ENCODE peak calls at places on chromosomes 4 and X, in nine cellular contexts. One of them, this sample, is unnamed.

GRCh38 chrX:40552768-40553167 is 28.0 kb upstream of the ATP6AP2 start:
- DNase-seq in activated CD4-positive, alpha-beta memory T cell treated with anti-CD3 and anti-CD28 coated beads, Interleukin-2, amount 10 ng/mL, durations not matched to agents 7 days and 5 days: no peak
- DNase-seq in heart left ventricle: no peak
- DNase-seq in AG04450: no peak
- DNase-seq in Calu3: peak; percentile 8
- DNase-seq in HEK293T: no peak
- DNase-seq in head of caudate nucleus: no peak
- DNase-seq in stimulated activated CD4-positive, alpha-beta T cell treated with anti-CD3 and anti-CD28 coated beads, TNF-alpha, amount 100 ng/mL, for 48 hours: no peak
- DNase-seq in bronchial epithelial cell: no peak
- DNase-seq in this sample: no peak

GRCh38 chrX:71098302-71098701 is 2.7 kb downstream of the FOXO4 start:
- DNase-seq in HEK293T: peak; percentile 55
- DNase-seq in stimulated activated CD4-positive, alpha-beta T cell treated with anti-CD3 and anti-CD28 coated beads, TNF-alpha, amount 100 ng/mL, for 48 hours: no peak
- DNase-seq in AG04450: no peak
- DNase-seq in Calu3: peak; percentile 59
- DNase-seq in activated CD4-positive, alpha-beta memory T cell treated with anti-CD3 and anti-CD28 coated beads, Interleukin-2, amount 10 ng/mL, durations not matched to agents 7 days and 5 days: peak; percentile 76
- DNase-seq in heart left ventricle: peak; percentile 58
- DNase-seq in bronchial epithelial cell: peak; percentile 13
- DNase-seq in head of caudate nucleus: peak; percentile 51
- DNase-seq in this sample: peak; percentile 15

GRCh38 chrX:118347131-118347530 is 1.2 kb downstream of the WDR44 start:
- DNase-seq in AG04450: no peak
- DNase-seq in heart left ventricle: no peak
- DNase-seq in stimulated activated CD4-positive, alpha-beta T cell treated with anti-CD3 and anti-CD28 coated beads, TNF-alpha, amount 100 ng/mL, for 48 hours: no peak
- DNase-seq in Calu3: no peak
- DNase-seq in activated CD4-positive, alpha-beta memory T cell treated with anti-CD3 and anti-CD28 coated beads, Interleukin-2, amount 10 ng/mL, durations not matched to agents 7 days and 5 days: no peak
- DNase-seq in head of caudate nucleus: no peak
- DNase-seq in HEK293T: no peak
- DNase-seq in bronchial epithelial cell: peak; percentile 74
- DNase-seq in this sample: no peak

GRCh38 chr4:3352505-3352904 is 59.7 kb downstream of the RGS12 start:
- DNase-seq in HEK293T: no peak
- DNase-seq in bronchial epithelial cell: no peak
- DNase-seq in head of caudate nucleus: no peak
- DNase-seq in heart left ventricle: no peak
- DNase-seq in stimulated activated CD4-positive, alpha-beta T cell treated with anti-CD3 and anti-CD28 coated beads, TNF-alpha, amount 100 ng/mL, for 48 hours: no peak
- DNase-seq in Calu3: no peak
- DNase-seq in activated CD4-positive, alpha-beta memory T cell treated with anti-CD3 and anti-CD28 coated beads, Interleukin-2, amount 10 ng/mL, durations not matched to agents 7 days and 5 days: no peak
- DNase-seq in AG04450: no peak
- DNase-seq in this sample: peak; percentile 0

GRCh38 chrX:3191821-3192220 is 150.6 kb downstream of the ARSF start:
- DNase-seq in heart left ventricle: no peak
- DNase-seq in bronchial epithelial cell: no peak
- DNase-seq in AG04450: no peak
- DNase-seq in stimulated activated CD4-positive, alpha-beta T cell treated with anti-CD3 and anti-CD28 coated beads, TNF-alpha, amount 100 ng/mL, for 48 hours: no peak
- DNase-seq in head of caudate nucleus: no peak
- DNase-seq in HEK293T: no peak
- DNase-seq in activated CD4-positive, alpha-beta memory T cell treated with anti-CD3 and anti-CD28 coated beads, Interleukin-2, amount 10 ng/mL, durations not matched to agents 7 days and 5 days: no peak
- DNase-seq in Calu3: no peak
- DNase-seq in this sample: no peak

GRCh38 chrX:111386884-111387283 is 25.1 kb downstream of the DCX start:
- DNase-seq in stimulated activated CD4-positive, alpha-beta T cell treated with anti-CD3 and anti-CD28 coated beads, TNF-alpha, amount 100 ng/mL, for 48 hours: no peak
- DNase-seq in Calu3: no peak
- DNase-seq in head of caudate nucleus: no peak
- DNase-seq in HEK293T: no peak
- DNase-seq in bronchial epithelial cell: peak; percentile 0
- DNase-seq in AG04450: no peak
- DNase-seq in heart left ventricle: no peak
- DNase-seq in activated CD4-positive, alpha-beta memory T cell treated with anti-CD3 and anti-CD28 coated beads, Interleukin-2, amount 10 ng/mL, durations not matched to agents 7 days and 5 days: no peak
- DNase-seq in this sample: no peak

GRCh38 chr4:89000844-89001360 is 56.1 kb downstream of the FAM13A start:
- DNase-seq in activated CD4-positive, alpha-beta memory T cell treated with anti-CD3 and anti-CD28 coated beads, Interleukin-2, amount 10 ng/mL, durations not matched to agents 7 days and 5 days: no peak
- DNase-seq in HEK293T: peak; percentile 38
- DNase-seq in Calu3: peak; percentile 16
- DNase-seq in bronchial epithelial cell: peak; percentile 90
- DNase-seq in head of caudate nucleus: no peak
- DNase-seq in heart left ventricle: no peak
- DNase-seq in stimulated activated CD4-positive, alpha-beta T cell treated with anti-CD3 and anti-CD28 coated beads, TNF-alpha, amount 100 ng/mL, for 48 hours: no peak
- DNase-seq in AG04450: no peak
- DNase-seq in this sample: no peak

GRCh38 chrX:55201930-55202579 is 18.1 kb upstream of the PAGE5 start:
- DNase-seq in bronchial epithelial cell: peak; percentile 33
- DNase-seq in activated CD4-positive, alpha-beta memory T cell treated with anti-CD3 and anti-CD28 coated beads, Interleukin-2, amount 10 ng/mL, durations not matched to agents 7 days and 5 days: no peak
- DNase-seq in HEK293T: no peak
- DNase-seq in head of caudate nucleus: no peak
- DNase-seq in AG04450: no peak
- DNase-seq in heart left ventricle: no peak
- DNase-seq in Calu3: peak; percentile 10
- DNase-seq in stimulated activated CD4-positive, alpha-beta T cell treated with anti-CD3 and anti-CD28 coated beads, TNF-alpha, amount 100 ng/mL, for 48 hours: no peak
- DNase-seq in this sample: no peak

GRCh38 chr4:40515398-40516293 is 114.0 kb downstream of the RBM47 start:
- DNase-seq in HEK293T: no peak
- DNase-seq in activated CD4-positive, alpha-beta memory T cell treated with anti-CD3 and anti-CD28 coated beads, Interleukin-2, amount 10 ng/mL, durations not matched to agents 7 days and 5 days: no peak
- DNase-seq in AG04450: no peak
- DNase-seq in head of caudate nucleus: no peak
- DNase-seq in bronchial epithelial cell: peak; percentile 21
- DNase-seq in heart left ventricle: no peak
- DNase-seq in Calu3: peak; percentile 40
- DNase-seq in stimulated activated CD4-positive, alpha-beta T cell treated with anti-CD3 and anti-CD28 coated beads, TNF-alpha, amount 100 ng/mL, for 48 hours: no peak
- DNase-seq in this sample: no peak

GRCh38 chrX:16436348-16437188 is 213.4 kb upstream of the S100G start:
- DNase-seq in HEK293T: peak; percentile 74
- DNase-seq in bronchial epithelial cell: peak; percentile 47
- DNase-seq in AG04450: no peak
- DNase-seq in activated CD4-positive, alpha-beta memory T cell treated with anti-CD3 and anti-CD28 coated beads, Interleukin-2, amount 10 ng/mL, durations not matched to agents 7 days and 5 days: peak; percentile 58
- DNase-seq in stimulated activated CD4-positive, alpha-beta T cell treated with anti-CD3 and anti-CD28 coated beads, TNF-alpha, amount 100 ng/mL, for 48 hours: peak; percentile 31
- DNase-seq in Calu3: peak; percentile 80
- DNase-seq in head of caudate nucleus: peak; percentile 55
- DNase-seq in heart left ventricle: peak; percentile 64
- DNase-seq in this sample: peak; percentile 88

GRCh38 chrX:48468247-48468671 is 1.8 kb downstream of the SLC38A5 start:
- DNase-seq in activated CD4-positive, alpha-beta memory T cell treated with anti-CD3 and anti-CD28 coated beads, Interleukin-2, amount 10 ng/mL, durations not matched to agents 7 days and 5 days: peak; percentile 41
- DNase-seq in heart left ventricle: no peak
- DNase-seq in HEK293T: no peak
- DNase-seq in head of caudate nucleus: no peak
- DNase-seq in Calu3: no peak
- DNase-seq in bronchial epithelial cell: no peak
- DNase-seq in AG04450: no peak
- DNase-seq in stimulated activated CD4-positive, alpha-beta T cell treated with anti-CD3 and anti-CD28 coated beads, TNF-alpha, amount 100 ng/mL, for 48 hours: peak; percentile 30
- DNase-seq in this sample: no peak

GRCh38 chr4:15077969-15078368 is 75.7 kb downstream of the CPEB2 start:
- DNase-seq in heart left ventricle: no peak
- DNase-seq in Calu3: no peak
- DNase-seq in head of caudate nucleus: no peak
- DNase-seq in AG04450: peak; percentile 65
- DNase-seq in bronchial epithelial cell: peak; percentile 85
- DNase-seq in stimulated activated CD4-positive, alpha-beta T cell treated with anti-CD3 and anti-CD28 coated beads, TNF-alpha, amount 100 ng/mL, for 48 hours: no peak
- DNase-seq in HEK293T: no peak
- DNase-seq in activated CD4-positive, alpha-beta memory T cell treated with anti-CD3 and anti-CD28 coated beads, Interleukin-2, amount 10 ng/mL, durations not matched to agents 7 days and 5 days: no peak
- DNase-seq in this sample: no peak

GRCh38 chr4:176875026-176875425 is 82.3 kb upstream of the VEGFC start:
- DNase-seq in head of caudate nucleus: no peak
- DNase-seq in AG04450: no peak
- DNase-seq in HEK293T: no peak
- DNase-seq in stimulated activated CD4-positive, alpha-beta T cell treated with anti-CD3 and anti-CD28 coated beads, TNF-alpha, amount 100 ng/mL, for 48 hours: no peak
- DNase-seq in heart left ventricle: no peak
- DNase-seq in Calu3: no peak
- DNase-seq in activated CD4-positive, alpha-beta memory T cell treated with anti-CD3 and anti-CD28 coated beads, Interleukin-2, amount 10 ng/mL, durations not matched to agents 7 days and 5 days: no peak
- DNase-seq in bronchial epithelial cell: no peak
- DNase-seq in this sample: no peak

GRCh38 chr4:82839624-82840023 is 41.0 kb upstream of the SCD5 start:
- DNase-seq in activated CD4-positive, alpha-beta memory T cell treated with anti-CD3 and anti-CD28 coated beads, Interleukin-2, amount 10 ng/mL, durations not matched to agents 7 days and 5 days: no peak
- DNase-seq in bronchial epithelial cell: no peak
- DNase-seq in Calu3: no peak
- DNase-seq in heart left ventricle: no peak
- DNase-seq in stimulated activated CD4-positive, alpha-beta T cell treated with anti-CD3 and anti-CD28 coated beads, TNF-alpha, amount 100 ng/mL, for 48 hours: no peak
- DNase-seq in HEK293T: no peak
- DNase-seq in AG04450: no peak
- DNase-seq in head of caudate nucleus: no peak
- DNase-seq in this sample: no peak

GRCh38 chrX:103831342-103831802 is 685 bp downstream of the RAB9B start:
- DNase-seq in HEK293T: peak; percentile 21
- DNase-seq in stimulated activated CD4-positive, alpha-beta T cell treated with anti-CD3 and anti-CD28 coated beads, TNF-alpha, amount 100 ng/mL, for 48 hours: no peak
- DNase-seq in head of caudate nucleus: no peak
- DNase-seq in AG04450: no peak
- DNase-seq in bronchial epithelial cell: no peak
- DNase-seq in Calu3: peak; percentile 69
- DNase-seq in heart left ventricle: no peak
- DNase-seq in activated CD4-positive, alpha-beta memory T cell treated with anti-CD3 and anti-CD28 coated beads, Interleukin-2, amount 10 ng/mL, durations not matched to agents 7 days and 5 days: no peak
- DNase-seq in this sample: no peak

GRCh38 chr4:118869808-118870342 is 18.8 kb upstream of the SYNPO2 start:
- DNase-seq in AG04450: peak; percentile 20
- DNase-seq in Calu3: no peak
- DNase-seq in head of caudate nucleus: no peak
- DNase-seq in activated CD4-positive, alpha-beta memory T cell treated with anti-CD3 and anti-CD28 coated beads, Interleukin-2, amount 10 ng/mL, durations not matched to agents 7 days and 5 days: no peak
- DNase-seq in bronchial epithelial cell: peak; percentile 41
- DNase-seq in HEK293T: no peak
- DNase-seq in stimulated activated CD4-positive, alpha-beta T cell treated with anti-CD3 and anti-CD28 coated beads, TNF-alpha, amount 100 ng/mL, for 48 hours: no peak
- DNase-seq in heart left ventricle: peak; percentile 20
- DNase-seq in this sample: no peak

GRCh38 chr4:120007171-120007894 is 59.3 kb downstream of the MAD2L1 start:
- DNase-seq in activated CD4-positive, alpha-beta memory T cell treated with anti-CD3 and anti-CD28 coated beads, Interleukin-2, amount 10 ng/mL, durations not matched to agents 7 days and 5 days: no peak
- DNase-seq in HEK293T: no peak
- DNase-seq in bronchial epithelial cell: peak; percentile 63
- DNase-seq in heart left ventricle: no peak
- DNase-seq in stimulated activated CD4-positive, alpha-beta T cell treated with anti-CD3 and anti-CD28 coated beads, TNF-alpha, amount 100 ng/mL, for 48 hours: no peak
- DNase-seq in head of caudate nucleus: no peak
- DNase-seq in AG04450: peak; percentile 73
- DNase-seq in Calu3: peak; percentile 1
- DNase-seq in this sample: no peak